ENCODE peak calls at places on chromosomes 6 and 20, in four cellular contexts. N, L, U and R are unnamed samples.

GRCh38 chr6:54860739-54861138 is 14.2 kb downstream of the FAM83B start:
- DNase-seq in N (no peak), L (no peak), U (no peak), R (no peak)

GRCh38 chr6:93419304-93420162 is at the start of gene EPHA7:
- DNase-seq in N (no peak), L (peak), U (peak), R (no peak)

GRCh38 chr6:42821341-42821668 is 39.5 kb downstream of the BICRAL start:
- DNase-seq in N (no peak), L (no peak), U (no peak), R (no peak)

GRCh38 chr6:85236636-85237035 is 213.2 kb upstream of the NT5E start:
- DNase-seq in N (no peak), L (no peak), U (no peak), R (no peak)

GRCh38 chr6:127937747-127938146 is 36.9 kb upstream of the THEMIS start:
- DNase-seq in N (no peak), L (no peak), U (no peak), R (no peak)

GRCh38 chr20:21528870-21529269 is 15.0 kb upstream of the NKX2-2 start:
- DNase-seq in N (no peak), L (no peak), U (no peak), R (no peak)

GRCh38 chr6:108115598-108116058 is 41.1 kb upstream of the OSTM1 start:
- DNase-seq in N (no peak), L (peak), U (no peak), R (no peak)

GRCh38 chr6:10633216-10633615 is 61.2 kb downstream of the C6orf52 start:
- DNase-seq in N (no peak), L (no peak), U (no peak), R (peak)

GRCh38 chr6:128117916-128118315 is 217.1 kb upstream of the THEMIS start:
- DNase-seq in N (no peak), L (no peak), U (no peak), R (no peak)

GRCh38 chr6:93182933-93183479 is 236.4 kb downstream of the EPHA7 start:
- DNase-seq in N (no peak), L (no peak), U (no peak), R (no peak)

GRCh38 chr20:5377484-5377883 is 60.7 kb upstream of the PROKR2 start:
- DNase-seq in N (no peak), L (no peak), U (no peak), R (no peak)

GRCh38 chr6:154494592-154494991 is 15.9 kb downstream of the CNKSR3 start:
- DNase-seq in N (no peak), L (no peak), U (no peak), R (no peak)

GRCh38 chr6:7726416-7727149 is 684 bp downstream of the BMP6 start:
- DNase-seq in N (no peak), L (peak), U (no peak), R (peak)

GRCh38 chr6:107769053-107769658 is 55.0 kb downstream of the SCML4 start:
- DNase-seq in N (no peak), L (no peak), U (no peak), R (no peak)

GRCh38 chr20:41618807-41619294 is 674 bp upstream of the CHD6 start:
- DNase-seq in N (peak), L (no peak), U (no peak), R (no peak)

GRCh38 chr6:44133003-44133931 is 5.9 kb downstream of the TMEM63B start:
- DNase-seq in N (no peak), L (peak), U (no peak), R (no peak)

GRCh38 chr6:125507987-125508655 is 206.4 kb upstream of the HDDC2 start:
- DNase-seq in N (no peak), L (no peak), U (no peak), R (no peak)

GRCh38 chr6:167750956-167751358 is 75.8 kb upstream of the AFDN start:
- DNase-seq in N (no peak), L (peak), U (no peak), R (no peak)

GRCh38 chr20:9368893-9369292 is 145.5 kb upstream of the LAMP5 start:
- DNase-seq in N (no peak), L (no peak), U (no peak), R (no peak)

GRCh38 chr6:33132121-33132524 is 56.3 kb downstream of the HLA-DPB1 start:
- DNase-seq in N (no peak), L (no peak), U (no peak), R (no peak)

GRCh38 chr6:121823437-121823851 is 388.0 kb downstream of the GJA1 start:
- DNase-seq in N (no peak), L (no peak), U (no peak), R (no peak)

GRCh38 chr6:46052479-46052878 is 36.8 kb upstream of the CLIC5 start:
- DNase-seq in N (no peak), L (no peak), U (no peak), R (no peak)

GRCh38 chr20:23193985-23194384 is 107.9 kb upstream of the CD93 start:
- DNase-seq in N (no peak), L (no peak), U (no peak), R (no peak)

GRCh38 chr6:158654498-158654897 is 4.6 kb downstream of the SYTL3 start:
- DNase-seq in N (no peak), L (peak), U (no peak), R (no peak)

GRCh38 chr6:33250731-33251130 is 20.9 kb downstream of the VPS52 start:
- DNase-seq in N (no peak), L (no peak), U (no peak), R (no peak)

GRCh38 chr20:57450931-57451330 is 59.7 kb downstream of the RBM38 start:
- DNase-seq in N (no peak), L (no peak), U (no peak), R (no peak)

GRCh38 chr6:145206247-145206907 is 528.9 kb downstream of the EPM2A start:
- DNase-seq in N (no peak), L (no peak), U (no peak), R (no peak)

GRCh38 chr6:160042788-160043301 is 74.0 kb downstream of the IGF2R start:
- DNase-seq in N (no peak), L (no peak), U (no peak), R (no peak)

GRCh38 chr6:106324726-106325335 is 729 bp downstream of the ATG5 start:
- DNase-seq in N (no peak), L (no peak), U (no peak), R (no peak)

GRCh38 chr6:36853325-36853724 is 14.1 kb upstream of the CPNE5 start:
- DNase-seq in N (no peak), L (no peak), U (no peak), R (no peak)

GRCh38 chr6:53647437-53648094 is 18.0 kb downstream of the KLHL31 start:
- DNase-seq in N (peak), L (no peak), U (no peak), R (no peak)

GRCh38 chr20:44024820-44025580 is 110.3 kb downstream of the TOX2 start:
- DNase-seq in N (no peak), L (no peak), U (no peak), R (no peak)

GRCh38 chr6:156816505-156816904 is 39.3 kb downstream of the ARID1B start:
- DNase-seq in N (no peak), L (no peak), U (no peak), R (no peak)

GRCh38 chr6:10416516-10416862 is 1.6 kb upstream of the TFAP2A start:
- DNase-seq in N (no peak), L (no peak), U (no peak), R (no peak)

GRCh38 chr6:69005194-69005593 is 370.1 kb downstream of the ADGRB3 start:
- DNase-seq in N (no peak), L (no peak), U (no peak), R (no peak)

GRCh38 chr20:31678389-31679356 is 41.0 kb downstream of the COX4I2 start:
- DNase-seq in N (no peak), L (no peak), U (no peak), R (no peak)

GRCh38 chr6:157813191-157813590 is 9.9 kb upstream of the SNX9 start:
- DNase-seq in N (no peak), L (peak), U (no peak), R (no peak)